ENCODE peak calls at places on chromosomes 5 and 9, in eight cellular contexts. R is T-helper 2 cell; J is Peyer's patch; N is COR-L47; U is activated CD8-positive, alpha-beta memory T cell treated with anti-CD3 and anti-CD28 coated beads for 24 hours; V is activated CD4-positive, alpha-beta T cell treated with anti-CD3 and anti-CD28 coated beads for 4 hours; F is osteocyte; S is fibroblast of lung. D is an unnamed sample.

GRCh38 chr9:69355232-69355631 is 30.2 kb downstream of the ENTREP1 start:
- DNase-seq in F (no peak), S (no peak), U (no peak), V (no peak), R (no peak), N (no peak), J (no peak), D (no peak)

GRCh38 chr5:111855356-111855755 is 98.4 kb upstream of the NREP start:
- DNase-seq in N (no peak), U (no peak), V (no peak), S (peak), R (no peak), F (no peak), J (no peak), D (no peak)

GRCh38 chr5:168549554-168549953 is 20.4 kb downstream of the FBLL1 start:
- DNase-seq in R (no peak), U (no peak), J (no peak), V (no peak), S (no peak), F (no peak), N (no peak), D (no peak)

GRCh38 chr9:93952119-93952783 is 2.9 kb downstream of the BARX1 start:
- DNase-seq in S (no peak), J (no peak), N (no peak), V (no peak), R (no peak), U (peak), F (no peak), D (no peak)

GRCh38 chr5:177070536-177071191 is 16.1 kb upstream of the FGFR4 start:
- DNase-seq in F (no peak), S (no peak), J (no peak), N (no peak), U (no peak), V (no peak), R (no peak), D (no peak)

GRCh38 chr9:3028535-3028934 is 184.6 kb upstream of the PUM3 start:
- DNase-seq in R (no peak), S (peak), U (no peak), J (no peak), F (no peak), N (peak), V (no peak), D (no peak)

GRCh38 chr9:15278290-15278689 is 28.7 kb downstream of the TTC39B start:
- DNase-seq in J (no peak), N (no peak), V (no peak), U (no peak), S (no peak), F (no peak), R (no peak), D (no peak)

GRCh38 chr5:135660826-135661555 is 82.2 kb upstream of the CXCL14 start:
- DNase-seq in J (no peak), V (no peak), F (peak), S (peak), U (no peak), R (no peak), N (peak), D (no peak)

GRCh38 chr5:10655686-10656075 is 91.8 kb downstream of the ANKRD33B start:
- DNase-seq in S (no peak), R (no peak), N (no peak), J (no peak), F (no peak), V (no peak), U (no peak), D (no peak)

GRCh38 chr5:169934990-169935389 is 45.3 kb downstream of the INSYN2B start:
- DNase-seq in V (no peak), N (no peak), U (no peak), S (peak), F (no peak), J (no peak), R (no peak), D (no peak)

D was measured in transverse colon.